ENCODE peak calls at places on chromosomes 7 and 10, in eight cellular contexts. S is tibial artery, R is heart right ventricle, K is MM.1S, H is astrocyte, W is left ventricle myocardium inferior, N is aorta, V is HCT116. U is an unnamed sample. For H3K9me3 and H3K4me1, the result is how much of the 10 kb centered on the place peaks cover.

GRCh38 chr7:73728551-73728950 is 9.1 kb upstream of the STX1A start:
- DNase-seq in V (no peak), W (no peak), N (no peak), S (no peak), H (no peak), R (no peak), K (no peak), U (no peak)

GRCh38 chr10:125868372-125868975 is 12.6 kb downstream of the DHX32 start:
- DNase-seq in K (peak), V (peak), N (no peak), W (no peak), H (peak), S (no peak), R (no peak), U (peak)

GRCh38 chr10:34794835-34795234 is 20.3 kb downstream of the PARD3 start:
- DNase-seq in H (no peak), N (no peak), K (no peak), R (no peak), W (no peak), V (no peak), S (no peak), U (no peak)

GRCh38 chr10:33365871-33366411 is 31.5 kb upstream of the NRP1 start:
- DNase-seq in N (no peak), V (peak), W (no peak), H (peak), R (no peak), S (no peak), K (no peak), U (peak)

GRCh38 chr7:121279060-121279620 is 49.7 kb upstream of the WNT16 start:
- DNase-seq in S (no peak), N (no peak), H (peak), W (no peak), V (no peak), R (no peak), K (peak), U (no peak)

GRCh38 chr10:3433131-3433530 is 260.5 kb upstream of the PITRM1 start:
- DNase-seq in W (no peak), V (no peak), H (no peak), N (no peak), S (no peak), R (no peak), K (no peak), U (no peak)

GRCh38 chr7:98651760-98652159 is 34.7 kb downstream of the NPTX2 start:
- DNase-seq in N (no peak), K (no peak), H (no peak), S (no peak), W (no peak), V (no peak), R (no peak), U (no peak)

GRCh38 chr7:120273476-120273975 is 551 bp downstream of the KCND2 start:
- DNase-seq in R (no peak), K (peak), N (no peak), H (peak), V (no peak), S (no peak), W (peak), U (no peak)

GRCh38 chr10:52314822-52315552 is 906 bp downstream of the DKK1 start:
- DNase-seq in W (no peak), S (no peak), V (no peak), K (peak), N (peak), H (peak), R (no peak), U (peak)

GRCh38 chr10:24793648-24794379 is 70.1 kb upstream of the ARHGAP21 start:
- DNase-seq in V (no peak), S (no peak), R (no peak), H (peak), K (no peak), W (no peak), N (no peak), U (no peak)

GRCh38 chr10:23448802-23449570 is 10.1 kb downstream of the OTUD1 start:
- DNase-seq in S (no peak), R (no peak), V (no peak), N (no peak), H (no peak), W (no peak), K (peak), U (no peak)

GRCh38 chr10:69486922-69487730 is 35.9 kb downstream of the TSPAN15 start:
- DNase-seq in V (no peak), W (peak), R (no peak), S (no peak), H (no peak), K (no peak), N (no peak), U (no peak)

GRCh38 chr7:111138196-111138569 is 47.3 kb downstream of the LRRN3 start:
- DNase-seq in R (peak), N (peak), H (peak), K (peak), S (peak), W (peak), V (peak), U (peak)

GRCh38 chr7:29035044-29035740 is 77.1 kb upstream of the TRIL start:
- DNase-seq in N (peak), R (no peak), S (peak), W (no peak), V (peak), H (peak), K (no peak), U (peak)

GRCh38 chr7:6346581-6346980 is 74.2 kb upstream of the CYTH3 start:
- DNase-seq in N (no peak), K (no peak), W (no peak), V (no peak), R (no peak), S (no peak), H (no peak), U (no peak)

GRCh38 chr7:40717242-40717641 is 582.4 kb downstream of the SUGCT start:
- DNase-seq in K (peak), H (peak), N (peak), V (peak), W (peak), S (peak), R (peak), U (peak)

GRCh38 chr10:43264324-43264986 is 2.4 kb downstream of the RASGEF1A start:
- DNase-seq in V (no peak), W (no peak), R (no peak), S (no peak), N (no peak), K (no peak), H (no peak), U (no peak)

GRCh38 chr10:68333058-68333395 is 299 bp upstream of the PBLD start:
- DNase-seq in K (no peak), R (no peak), N (no peak), V (no peak), S (no peak), W (no peak), H (peak), U (no peak)

DNA sequence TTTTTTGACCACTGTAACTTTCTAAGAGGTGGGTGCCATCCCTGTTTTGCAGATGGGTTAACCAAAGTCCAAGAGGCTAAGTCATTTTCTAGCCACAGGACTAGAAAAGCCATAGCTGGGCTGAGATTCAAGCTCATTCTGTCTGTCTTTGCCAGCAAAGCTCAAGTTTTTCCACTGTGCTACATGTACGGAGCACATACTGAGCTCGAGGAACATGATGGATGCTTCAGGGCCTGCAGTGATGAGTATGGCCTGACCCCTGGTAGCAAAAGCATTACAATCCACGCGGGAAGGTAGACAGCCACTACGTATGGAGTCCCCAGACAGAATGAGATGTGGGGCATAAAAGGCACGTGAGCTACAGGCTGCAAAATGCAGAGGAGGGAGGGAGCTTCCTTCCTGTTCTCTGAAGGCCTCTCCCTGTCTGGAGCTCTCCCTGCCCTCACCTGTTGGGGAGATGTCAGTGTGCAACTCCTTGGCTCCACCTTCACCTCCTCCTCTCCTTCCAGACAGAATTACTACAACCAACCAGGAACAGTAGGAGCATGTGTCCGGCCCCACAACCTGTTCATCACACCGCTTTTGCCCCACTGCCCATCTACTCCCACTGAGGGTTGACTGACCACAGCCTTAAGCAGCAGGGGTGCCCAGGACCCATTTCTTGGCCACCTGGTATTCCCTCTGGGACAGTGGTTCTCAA is 16.4 kb downstream of the ITPRIP start:
- DNase-seq in W (no peak), N (no peak), H (peak), K (no peak), S (peak), R (no peak), V (no peak), U (no peak)
- H3K9me3 ChIP-seq in W (under half), N (under half), H (under half), K (under half), S (under half), R (under half), V (under half), U (under half)

DNA sequence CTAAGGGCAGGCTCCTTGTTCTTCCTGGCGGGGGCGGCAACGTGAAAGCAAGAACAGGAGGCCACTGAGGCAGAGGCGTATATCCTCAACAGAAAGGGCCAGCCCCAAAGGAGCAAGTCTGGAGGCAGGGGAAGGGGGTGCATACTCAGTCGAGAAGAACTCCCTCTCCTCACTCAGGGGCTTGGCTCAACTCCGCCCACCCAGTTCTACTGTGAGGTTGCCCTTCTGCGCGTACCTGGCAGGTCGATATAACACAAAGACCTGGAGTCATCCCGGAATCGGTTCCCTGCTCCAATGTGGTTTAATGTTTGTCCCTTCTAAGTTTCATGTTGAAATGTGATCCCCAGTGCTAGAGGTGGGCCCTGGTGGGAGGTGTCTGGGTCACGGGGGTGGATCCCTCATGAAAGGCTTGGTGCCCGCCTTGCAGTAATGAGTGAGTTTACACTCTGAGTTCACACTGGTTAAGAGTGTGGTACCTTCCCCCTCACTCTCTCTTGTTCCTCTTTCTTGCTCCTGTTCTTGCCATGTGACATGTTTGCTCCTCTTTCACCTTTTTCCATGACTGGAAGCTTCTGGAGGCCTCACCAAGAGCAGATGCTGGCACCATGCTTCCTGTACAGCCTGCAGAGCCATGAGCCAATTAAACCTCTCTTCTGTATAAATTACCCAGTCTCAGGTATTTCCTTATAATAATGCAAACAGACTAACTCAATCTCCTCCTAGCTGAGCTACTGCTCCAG is 32.6 kb downstream of the GSDME start:
- DNase-seq in V (no peak), N (no peak), R (no peak), H (no peak), W (no peak), K (no peak), S (no peak), U (no peak)
- H3K4me1 ChIP-seq in V (under half), N (under half), R (under half), H (under half), W (under half), K (under half), S (under half), U (under half)

GRCh38 chr7:727806-728460 is 852 bp upstream of the PRKAR1B start:
- DNase-seq in S (no peak), W (no peak), H (no peak), N (no peak), K (no peak), R (no peak), V (no peak), U (no peak)
- H3K4me3 ChIP-seq in S (peak), W (peak), H (peak), N (no peak), K (peak), R (no peak), V (peak), U (no peak)

DNA sequence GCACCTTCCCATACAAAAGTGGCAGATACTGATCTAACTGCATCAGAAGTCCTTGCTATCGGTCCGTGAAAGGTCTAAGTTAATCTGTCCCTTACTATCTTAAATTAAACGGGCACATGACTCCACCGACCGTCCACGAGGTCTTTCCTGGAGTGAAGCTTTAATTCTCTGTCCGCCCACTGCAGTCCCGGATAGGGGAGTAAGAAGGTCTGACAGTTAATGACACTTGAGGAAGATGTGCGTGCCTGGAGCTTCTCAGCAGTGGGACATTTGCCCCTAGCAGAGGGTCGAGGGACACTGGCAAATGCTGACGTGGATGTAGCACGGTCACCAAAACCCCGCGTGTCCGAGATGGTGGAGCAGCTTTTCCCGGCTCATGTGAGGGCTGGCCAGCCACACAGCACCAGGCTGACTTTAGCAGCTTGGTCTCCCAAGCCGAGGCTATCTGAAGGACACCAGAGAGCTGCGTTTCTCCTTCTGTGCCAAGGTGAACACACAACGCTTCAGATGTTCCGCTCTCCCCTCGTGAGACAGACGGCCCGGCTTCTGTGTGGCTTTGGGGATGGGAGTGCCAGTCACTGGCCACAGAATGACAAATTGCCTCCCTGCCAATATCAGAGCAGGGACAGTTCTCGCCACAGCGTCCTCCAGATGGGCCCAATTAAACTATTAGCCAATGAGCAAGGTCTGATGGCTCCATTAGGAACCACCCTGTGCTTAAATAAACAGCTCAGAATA is 86.6 kb downstream of the ADARB2 start:
- DNase-seq in V (no peak), N (no peak), R (no peak), W (no peak), K (no peak), S (no peak), H (no peak), U (no peak)
- H3K9me3 ChIP-seq in V (under half), N (under half), R (under half), W (under half), K (under half), S (under half), H (under half), U (under half)

DNA sequence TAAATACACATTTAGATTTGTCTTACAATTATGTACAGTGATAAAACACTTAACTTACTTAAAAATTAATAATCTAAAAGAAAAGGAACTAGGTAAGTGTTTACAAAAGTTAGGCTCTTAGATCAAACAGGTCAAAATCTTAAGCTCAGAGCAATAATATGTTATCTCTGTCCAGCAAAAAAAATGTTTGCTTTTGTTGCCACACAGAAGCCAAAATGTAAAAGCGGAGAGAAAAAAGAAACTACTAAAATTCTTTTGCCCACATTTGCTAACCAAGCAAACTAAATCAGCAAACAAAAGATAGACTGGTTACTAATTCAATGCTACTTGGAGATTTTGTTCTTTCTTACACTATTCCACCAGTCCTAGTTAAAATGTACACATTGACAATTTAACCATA is 15.2 kb upstream of the ACSM6 start:
- DNase-seq in N (no peak), R (no peak), H (no peak), V (no peak), W (no peak), S (no peak), K (no peak), U (no peak)
- H3K4me1 ChIP-seq in N (under half), R (under half), H (under half), V (under half), W (under half), S (under half), K (under half), U (under half)

GRCh38 chr7:50416509-50417299 is 33.4 kb downstream of the FIGNL1 start:
- DNase-seq in W (no peak), S (no peak), V (no peak), N (no peak), K (peak), H (no peak), R (no peak), U (no peak)
- H3K4me3 ChIP-seq in W (no peak), S (no peak), V (no peak), N (no peak), K (no peak), H (no peak), R (no peak), U (no peak)

U was measured in SJSA1.